ENCODE peak calls at places on chromosome 6, in seven cellular contexts. One of them, this sample, is unnamed. For H3K79me2 and H3K4me1, the result is how much of the 10 kb centered on the place peaks cover.

GRCh38 chr6:1554881-1555569 is 54.7 kb upstream of the FOXC1 start:
- DNase-seq in PC-9: peak
- DNase-seq in endothelial cell of umbilical vein: peak
- DNase-seq in mammary epithelial cell: no peak
- DNase-seq in fibroblast of lung: peak
- DNase-seq in HCT116: no peak
- DNase-seq in OCI-LY7: no peak
- DNase-seq in this sample: peak

GRCh38 chr6:149962461-149963211 is 1.1 kb upstream of the ULBP1 start:
- DNase-seq in PC-9: no peak
- DNase-seq in endothelial cell of umbilical vein: no peak
- DNase-seq in mammary epithelial cell: no peak
- DNase-seq in fibroblast of lung: no peak
- DNase-seq in HCT116: no peak
- DNase-seq in OCI-LY7: no peak
- DNase-seq in this sample: no peak

GRCh38 chr6:7647504-7647903 is 57.5 kb downstream of the SNRNP48 start:
- DNase-seq in PC-9: no peak
- DNase-seq in endothelial cell of umbilical vein: no peak
- DNase-seq in mammary epithelial cell: no peak
- DNase-seq in fibroblast of lung: no peak
- DNase-seq in HCT116: no peak
- DNase-seq in OCI-LY7: no peak
- DNase-seq in this sample: no peak

GRCh38 chr6:167825759-167826229 is 917 bp upstream of the AFDN start:
- DNase-seq in PC-9: peak
- DNase-seq in endothelial cell of umbilical vein: no peak
- DNase-seq in mammary epithelial cell: peak
- DNase-seq in fibroblast of lung: peak
- DNase-seq in HCT116: peak
- DNase-seq in OCI-LY7: no peak
- DNase-seq in this sample: peak

GRCh38 chr6:81774542-81774941 is 22.1 kb upstream of the TENT5A start:
- DNase-seq in PC-9: no peak
- DNase-seq in endothelial cell of umbilical vein: no peak
- DNase-seq in mammary epithelial cell: no peak
- DNase-seq in fibroblast of lung: no peak
- DNase-seq in HCT116: no peak
- DNase-seq in OCI-LY7: no peak
- DNase-seq in this sample: no peak

GRCh38 chr6:122114733-122115132 is 284.7 kb upstream of the HSF2 start:
- DNase-seq in PC-9: no peak
- DNase-seq in endothelial cell of umbilical vein: no peak
- DNase-seq in mammary epithelial cell: no peak
- DNase-seq in fibroblast of lung: no peak
- DNase-seq in HCT116: no peak
- DNase-seq in OCI-LY7: no peak
- DNase-seq in this sample: no peak

GRCh38 chr6:7991992-7992815 is 72.0 kb downstream of the BLOC1S5 start:
- DNase-seq in PC-9: no peak
- DNase-seq in endothelial cell of umbilical vein: peak
- DNase-seq in mammary epithelial cell: peak
- DNase-seq in fibroblast of lung: peak
- DNase-seq in HCT116: peak
- DNase-seq in OCI-LY7: peak
- DNase-seq in this sample: peak

GRCh38 chr6:45590751-45591184 is 213.0 kb upstream of the SUPT3H start:
- DNase-seq in PC-9: no peak
- DNase-seq in endothelial cell of umbilical vein: no peak
- DNase-seq in mammary epithelial cell: no peak
- DNase-seq in fibroblast of lung: peak
- DNase-seq in HCT116: no peak
- DNase-seq in OCI-LY7: no peak
- DNase-seq in this sample: no peak

GRCh38 chr6:397056-397455 is 5.5 kb downstream of the IRF4 start:
- DNase-seq in PC-9: no peak
- DNase-seq in endothelial cell of umbilical vein: no peak
- DNase-seq in mammary epithelial cell: no peak
- DNase-seq in fibroblast of lung: no peak
- DNase-seq in HCT116: no peak
- DNase-seq in OCI-LY7: no peak
- DNase-seq in this sample: no peak

GRCh38 chr6:166361080-166361429 is 18.7 kb upstream of the SFT2D1 start:
- DNase-seq in PC-9: no peak
- DNase-seq in endothelial cell of umbilical vein: no peak
- DNase-seq in mammary epithelial cell: peak
- DNase-seq in fibroblast of lung: no peak
- DNase-seq in HCT116: no peak
- DNase-seq in OCI-LY7: no peak
- DNase-seq in this sample: no peak

GRCh38 chr6:168641455-168641854 is 200.5 kb downstream of the SMOC2 start:
- DNase-seq in PC-9: peak
- DNase-seq in endothelial cell of umbilical vein: no peak
- DNase-seq in mammary epithelial cell: no peak
- DNase-seq in fibroblast of lung: no peak
- DNase-seq in HCT116: no peak
- DNase-seq in OCI-LY7: no peak
- DNase-seq in this sample: no peak

GRCh38 chr6:156918647-156919046 is 141.5 kb downstream of the ARID1B start:
- DNase-seq in PC-9: no peak
- DNase-seq in endothelial cell of umbilical vein: no peak
- DNase-seq in mammary epithelial cell: no peak
- DNase-seq in fibroblast of lung: no peak
- DNase-seq in HCT116: no peak
- DNase-seq in OCI-LY7: no peak
- DNase-seq in this sample: no peak
- H3K79me2 ChIP-seq in PC-9: under half
- H3K79me2 ChIP-seq in endothelial cell of umbilical vein: under half
- H3K79me2 ChIP-seq in mammary epithelial cell: under half
- H3K79me2 ChIP-seq in fibroblast of lung: under half
- H3K79me2 ChIP-seq in HCT116: under half
- H3K79me2 ChIP-seq in OCI-LY7: under half
- H3K79me2 ChIP-seq in this sample: half or more

DNA sequence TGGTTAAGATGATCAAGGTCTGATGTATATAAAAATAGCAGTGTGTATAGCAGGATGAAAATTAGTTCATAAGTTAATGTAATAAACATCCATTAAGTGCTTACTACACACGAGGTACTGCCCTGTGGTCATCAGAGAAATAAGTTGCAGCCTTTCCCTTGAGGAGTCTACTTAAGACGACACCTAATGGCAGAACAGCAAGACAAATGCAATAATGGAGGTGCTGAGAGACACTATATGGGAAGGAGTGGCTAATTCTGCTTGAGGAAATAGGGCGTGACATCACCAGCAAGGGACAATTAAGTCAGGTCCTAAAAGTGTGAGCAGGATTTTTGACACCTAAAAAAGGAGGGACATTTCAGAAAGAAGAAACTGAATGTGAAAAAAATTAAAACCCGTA is 75.2 kb downstream of the BACH2 start:
- DNase-seq in PC-9: no peak
- DNase-seq in endothelial cell of umbilical vein: no peak
- DNase-seq in mammary epithelial cell: no peak
- DNase-seq in fibroblast of lung: no peak
- DNase-seq in HCT116: no peak
- DNase-seq in OCI-LY7: peak
- DNase-seq in this sample: no peak
- H3K4me1 ChIP-seq in PC-9: under half
- H3K4me1 ChIP-seq in endothelial cell of umbilical vein: under half
- H3K4me1 ChIP-seq in mammary epithelial cell: under half
- H3K4me1 ChIP-seq in fibroblast of lung: under half
- H3K4me1 ChIP-seq in HCT116: under half
- H3K4me1 ChIP-seq in OCI-LY7: half or more
- H3K4me1 ChIP-seq in this sample: under half

GRCh38 chr6:4809999-4810918 is 34.1 kb downstream of the CDYL start:
- DNase-seq in PC-9: no peak
- DNase-seq in endothelial cell of umbilical vein: peak
- DNase-seq in mammary epithelial cell: peak
- DNase-seq in fibroblast of lung: peak
- DNase-seq in HCT116: peak
- DNase-seq in OCI-LY7: no peak
- DNase-seq in this sample: peak
- H3K79me2 ChIP-seq in PC-9: half or more
- H3K79me2 ChIP-seq in endothelial cell of umbilical vein: half or more
- H3K79me2 ChIP-seq in mammary epithelial cell: half or more
- H3K79me2 ChIP-seq in fibroblast of lung: half or more
- H3K79me2 ChIP-seq in HCT116: half or more
- H3K79me2 ChIP-seq in OCI-LY7: half or more
- H3K79me2 ChIP-seq in this sample: half or more

GRCh38 chr6:35496851-35497570 is at the start of gene TEAD3:
- DNase-seq in PC-9: peak
- DNase-seq in endothelial cell of umbilical vein: no peak
- DNase-seq in mammary epithelial cell: peak
- DNase-seq in fibroblast of lung: peak
- DNase-seq in HCT116: no peak
- DNase-seq in OCI-LY7: peak
- DNase-seq in this sample: peak

GRCh38 chr6:35493307-35493983 is 3.4 kb downstream of the TEAD3 start:
- DNase-seq in PC-9: no peak
- DNase-seq in endothelial cell of umbilical vein: no peak
- DNase-seq in mammary epithelial cell: no peak
- DNase-seq in fibroblast of lung: no peak
- DNase-seq in HCT116: no peak
- DNase-seq in OCI-LY7: no peak
- DNase-seq in this sample: no peak

GRCh38 chr6:35494161-35494563 is 2.7 kb downstream of the TEAD3 start:
- DNase-seq in PC-9: no peak
- DNase-seq in endothelial cell of umbilical vein: peak
- DNase-seq in mammary epithelial cell: no peak
- DNase-seq in fibroblast of lung: no peak
- DNase-seq in HCT116: no peak
- DNase-seq in OCI-LY7: no peak
- DNase-seq in this sample: peak

GRCh38 chr6:35496036-35496850 is 636 bp downstream of the TEAD3 start:
- DNase-seq in PC-9: peak
- DNase-seq in endothelial cell of umbilical vein: no peak
- DNase-seq in mammary epithelial cell: no peak
- DNase-seq in fibroblast of lung: peak
- DNase-seq in HCT116: no peak
- DNase-seq in OCI-LY7: no peak
- DNase-seq in this sample: peak

DNA sequence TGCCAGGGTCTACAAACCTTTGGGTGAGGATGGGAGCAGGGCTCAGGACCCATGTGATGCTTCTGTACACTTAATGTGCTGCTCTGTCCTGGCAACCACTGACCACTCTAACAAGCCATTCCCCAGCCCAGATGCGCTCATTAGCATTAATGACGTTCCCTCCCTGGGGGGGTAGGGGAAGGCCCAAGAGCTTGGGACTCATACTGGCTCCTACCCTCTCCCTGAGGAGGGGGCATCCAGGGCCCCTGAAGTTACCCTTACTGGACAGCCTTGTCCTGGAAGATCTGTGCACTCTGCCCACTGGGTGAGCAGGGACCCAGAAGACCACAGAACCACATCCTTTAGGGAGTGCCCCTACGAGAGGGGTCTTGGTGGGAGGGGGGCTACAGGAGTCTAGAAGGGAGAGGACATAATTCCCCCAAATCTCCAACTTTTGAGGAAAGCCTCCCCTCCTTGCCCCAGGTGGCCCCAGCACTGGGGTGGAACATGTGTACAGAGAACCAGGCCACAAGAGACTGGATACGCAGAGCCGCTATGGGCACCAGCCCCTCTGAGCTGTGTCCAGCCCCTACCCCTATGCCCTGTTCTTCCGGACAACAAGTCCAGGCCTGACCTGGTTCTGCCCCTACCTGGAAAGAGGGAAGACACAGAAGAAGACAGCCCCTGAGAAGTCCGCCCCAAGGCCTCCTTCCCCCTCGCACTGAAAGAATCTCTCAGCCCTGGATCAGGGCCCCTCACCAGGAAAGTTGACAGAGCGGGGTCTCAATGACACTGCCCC is 1.4 kb downstream of the TEAD3 start:
- DNase-seq in PC-9: no peak
- DNase-seq in endothelial cell of umbilical vein: no peak
- DNase-seq in mammary epithelial cell: no peak
- DNase-seq in fibroblast of lung: peak
- DNase-seq in HCT116: no peak
- DNase-seq in OCI-LY7: no peak
- DNase-seq in this sample: peak
- H3K4me1 ChIP-seq in PC-9: under half
- H3K4me1 ChIP-seq in endothelial cell of umbilical vein: under half
- H3K4me1 ChIP-seq in mammary epithelial cell: under half
- H3K4me1 ChIP-seq in fibroblast of lung: under half
- H3K4me1 ChIP-seq in HCT116: under half
- H3K4me1 ChIP-seq in OCI-LY7: under half
- H3K4me1 ChIP-seq in this sample: under half

DNA sequence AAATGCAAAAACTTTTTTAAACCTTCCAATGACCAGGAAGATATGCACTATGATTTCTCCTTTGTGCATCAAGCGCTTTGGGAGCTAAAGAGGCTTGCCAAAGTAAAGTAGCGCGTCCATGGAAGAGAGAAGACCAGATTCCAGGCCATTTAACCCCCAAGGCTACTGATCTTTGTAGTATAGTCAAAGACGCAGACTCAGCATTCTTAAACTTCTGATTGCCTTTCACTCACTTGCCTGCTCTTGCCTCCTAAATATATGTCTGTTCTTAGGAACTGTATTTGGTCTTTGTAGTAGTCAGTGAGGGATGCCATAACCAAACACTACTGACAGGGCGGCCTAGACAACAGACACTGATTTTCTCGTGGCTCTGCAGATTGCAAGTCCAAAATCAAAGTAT is 426.4 kb downstream of the PRKN start:
- DNase-seq in PC-9: no peak
- DNase-seq in endothelial cell of umbilical vein: no peak
- DNase-seq in mammary epithelial cell: no peak
- DNase-seq in fibroblast of lung: no peak
- DNase-seq in HCT116: no peak
- DNase-seq in OCI-LY7: no peak
- DNase-seq in this sample: no peak
- H3K79me2 ChIP-seq in PC-9: under half
- H3K79me2 ChIP-seq in endothelial cell of umbilical vein: under half
- H3K79me2 ChIP-seq in mammary epithelial cell: under half
- H3K79me2 ChIP-seq in fibroblast of lung: under half
- H3K79me2 ChIP-seq in HCT116: under half
- H3K79me2 ChIP-seq in OCI-LY7: under half
- H3K79me2 ChIP-seq in this sample: under half

GRCh38 chr6:15265787-15266186 is 19.9 kb downstream of the JARID2 start:
- DNase-seq in PC-9: no peak
- DNase-seq in endothelial cell of umbilical vein: peak
- DNase-seq in mammary epithelial cell: no peak
- DNase-seq in fibroblast of lung: no peak
- DNase-seq in HCT116: no peak
- DNase-seq in OCI-LY7: no peak
- DNase-seq in this sample: peak

GRCh38 chr6:15264902-15265761 is 19.3 kb downstream of the JARID2 start:
- DNase-seq in PC-9: no peak
- DNase-seq in endothelial cell of umbilical vein: no peak
- DNase-seq in mammary epithelial cell: no peak
- DNase-seq in fibroblast of lung: peak
- DNase-seq in HCT116: no peak
- DNase-seq in OCI-LY7: peak
- DNase-seq in this sample: peak

GRCh38 chr6:15268130-15268908 is 22.4 kb downstream of the JARID2 start:
- DNase-seq in PC-9: no peak
- DNase-seq in endothelial cell of umbilical vein: no peak
- DNase-seq in mammary epithelial cell: no peak
- DNase-seq in fibroblast of lung: no peak
- DNase-seq in HCT116: no peak
- DNase-seq in OCI-LY7: no peak
- DNase-seq in this sample: peak

GRCh38 chr6:15267221-15267620 is 21.4 kb downstream of the JARID2 start:
- DNase-seq in PC-9: no peak
- DNase-seq in endothelial cell of umbilical vein: no peak
- DNase-seq in mammary epithelial cell: no peak
- DNase-seq in fibroblast of lung: no peak
- DNase-seq in HCT116: no peak
- DNase-seq in OCI-LY7: peak
- DNase-seq in this sample: no peak

GRCh38 chr6:15266423-15266996 is 20.6 kb downstream of the JARID2 start:
- DNase-seq in PC-9: no peak
- DNase-seq in endothelial cell of umbilical vein: peak
- DNase-seq in mammary epithelial cell: no peak
- DNase-seq in fibroblast of lung: no peak
- DNase-seq in HCT116: no peak
- DNase-seq in OCI-LY7: peak
- DNase-seq in this sample: no peak
- H3K4me1 ChIP-seq in PC-9: under half
- H3K4me1 ChIP-seq in endothelial cell of umbilical vein: under half
- H3K4me1 ChIP-seq in mammary epithelial cell: under half
- H3K4me1 ChIP-seq in fibroblast of lung: under half
- H3K4me1 ChIP-seq in HCT116: under half
- H3K4me1 ChIP-seq in OCI-LY7: half or more
- H3K4me1 ChIP-seq in this sample: half or more